ENCODE peak calls at places on chromosomes 4 and X, in six cellular contexts. V, W, E, Z, N and J are unnamed samples.
A peak's percentile ranks its signal among the peaks of the same experiment; 100 is the strongest.

GRCh38 chr4:168098257-168098717 is 6.0 kb downstream of the ANXA10 start:
- DNase-seq in E (no peak), W (no peak), V (peak; percentile 31), N (peak; percentile 62), Z (no peak), J (no peak)

GRCh38 chr4:39502034-39502658 is 25.1 kb downstream of the UGDH start:
- DNase-seq in Z (no peak), V (peak; percentile 27), E (no peak), W (no peak), N (peak; percentile 87), J (no peak)

GRCh38 chrX:145292208-145292607 is 44.9 kb downstream of the SPANXN1 start:
- DNase-seq in W (no peak), E (no peak), Z (no peak), N (no peak), V (no peak), J (no peak)

GRCh38 chr4:126086041-126086440 is 771.3 kb downstream of the FAT4 start:
- DNase-seq in V (no peak), E (no peak), N (no peak), W (no peak), Z (no peak), J (no peak)

GRCh38 chr4:144584428-144584827 is 61.5 kb upstream of the HHIP start:
- DNase-seq in E (no peak), Z (no peak), W (no peak), V (no peak), N (no peak), J (no peak)

GRCh38 chrX:136847874-136848273 is 32.7 kb downstream of the RBMX start:
- DNase-seq in W (no peak), V (no peak), N (peak; percentile 73), Z (no peak), E (no peak), J (no peak)

GRCh38 chr4:88211473-88212252 is 53.2 kb upstream of the ABCG2 start:
- DNase-seq in Z (no peak), E (no peak), N (peak; percentile 46), W (no peak), V (peak; percentile 59), J (no peak)

GRCh38 chr4:176303938-176304337 is 15.8 kb upstream of the SPCS3 start:
- DNase-seq in V (no peak), W (no peak), N (no peak), E (no peak), Z (no peak), J (no peak)

GRCh38 chr4:15003441-15003890 is 1.2 kb downstream of the CPEB2 start:
- DNase-seq in E (peak; percentile 58), W (peak; percentile 80), N (peak; percentile 19), Z (peak; percentile 85), V (peak; percentile 53), J (peak; percentile 23)

GRCh38 chr4:98659106-98659592 is 738 bp upstream of the TSPAN5 start:
- DNase-seq in W (no peak), V (peak; percentile 47), E (no peak), N (peak; percentile 57), Z (no peak), J (no peak)

GRCh38 chr4:35228318-35228717 is 1016.0 kb downstream of the ARAP2 start:
- DNase-seq in N (no peak), Z (no peak), E (no peak), V (no peak), W (no peak), J (no peak)

GRCh38 chr4:37742149-37742548 is 56.0 kb upstream of the RELL1 start:
- DNase-seq in N (no peak), W (no peak), Z (no peak), E (no peak), V (no peak), J (no peak)

GRCh38 chr4:150782311-150782710 is 200.4 kb downstream of the MAB21L2 start:
- DNase-seq in V (peak; percentile 44), N (peak; percentile 7), E (no peak), W (no peak), Z (no peak), J (no peak)

GRCh38 chrX:15694968-15695451 is 30.4 kb upstream of the CLTRN start:
- DNase-seq in E (no peak), W (no peak), Z (no peak), V (no peak), N (no peak), J (no peak)

GRCh38 chr4:7192252-7193039 is at the start of gene SORCS2:
- DNase-seq in N (peak; percentile 39), V (peak; percentile 69), E (peak; percentile 44), Z (peak; percentile 83), W (peak; percentile 79), J (peak; percentile 62)

GRCh38 chrX:12866451-12867377 is at the start of gene TLR7:
- DNase-seq in V (no peak), Z (no peak), E (no peak), N (no peak), W (no peak), J (no peak)

GRCh38 chrX:39115166-39115565 is 313.9 kb downstream of the MID1IP1 start:
- DNase-seq in N (no peak), V (no peak), W (no peak), E (no peak), Z (no peak), J (no peak)
- H3K9me3 ChIP-seq in N (peaks cover 3% of the 10 kb centered on the region), V (no peaks in the 10 kb centered on the region), W (peaks cover 20% of the 10 kb centered on the region), E (no peaks in the 10 kb centered on the region), Z (no peaks in the 10 kb centered on the region), J (peaks cover 25% of the 10 kb centered on the region)

GRCh38 chrX:23902419-23902818 is 5.3 kb downstream of the APOO start:
- DNase-seq in Z (no peak), V (peak; percentile 75), N (peak; percentile 73), E (no peak), W (no peak), J (no peak)
- TF ChIP-seq CTCF in Z (peak; percentile 46), V (peak; percentile 32), N (peak; percentile 66), E (peak; percentile 29), W (peak; percentile 19), J (peak; percentile 55)

GRCh38 chr4:6182390-6183280 is 17.7 kb downstream of the JAKMIP1 start:
- DNase-seq in W (no peak), E (no peak), Z (no peak), N (no peak), V (no peak), J (no peak)
- H3K4me1 ChIP-seq in W (no peaks in the 10 kb centered on the region), E (no peaks in the 10 kb centered on the region), Z (no peaks in the 10 kb centered on the region), N (no peaks in the 10 kb centered on the region), V (no peaks in the 10 kb centered on the region), J (no peaks in the 10 kb centered on the region)

GRCh38 chrX:84199688-84200087 is 11.7 kb upstream of the RPS6KA6 start:
- DNase-seq in V (no peak), N (no peak), W (no peak), Z (no peak), E (no peak), J (no peak)

DNA sequence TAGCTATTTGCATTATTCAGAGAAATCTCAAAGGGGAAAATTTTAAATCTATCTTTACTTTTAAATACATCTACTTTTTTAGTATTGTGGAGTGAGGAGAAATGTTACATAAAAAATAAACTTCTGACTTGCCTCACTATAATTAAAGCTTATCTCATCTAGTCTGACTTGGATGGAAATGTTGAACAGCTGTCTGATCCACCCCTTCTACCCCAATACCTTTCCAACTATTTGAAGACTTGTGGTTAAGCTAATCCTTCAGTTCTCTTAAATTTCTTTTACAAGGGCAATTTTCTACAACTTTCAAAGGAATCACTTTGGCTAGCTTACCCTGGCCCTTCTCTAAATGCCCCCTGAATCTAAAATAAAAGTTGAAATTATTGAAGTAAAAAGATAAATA is 17.3 kb upstream of the RPS6KA6 start:
- DNase-seq in V (no peak), E (no peak), W (no peak), Z (no peak), N (no peak), J (no peak)
- H3K9me3 ChIP-seq in V (no peaks in the 10 kb centered on the region), E (no peaks in the 10 kb centered on the region), W (no peaks in the 10 kb centered on the region), Z (no peaks in the 10 kb centered on the region), N (no peaks in the 10 kb centered on the region), J (peaks cover under 1% of the 10 kb centered on the region)

GRCh38 chr4:109169160-109169559 is 133.3 kb downstream of the COL25A1 start:
- DNase-seq in E (no peak), V (peak; percentile 15), Z (no peak), W (no peak), N (peak; percentile 4), J (no peak)
- TF ChIP-seq CTCF in E (no peak), V (no peak), Z (no peak), W (no peak), N (no peak), J (no peak)

GRCh38 chr4:22848332-22848731 is 155.6 kb downstream of the GBA3 start:
- DNase-seq in W (no peak), V (no peak), Z (no peak), N (no peak), E (no peak), J (no peak)

GRCh38 chr4:22842360-22842759 is 149.6 kb downstream of the GBA3 start:
- DNase-seq in V (no peak), W (no peak), Z (no peak), N (no peak), E (no peak), J (no peak)
- H3K4me1 ChIP-seq in V (no peaks in the 10 kb centered on the region), W (no peaks in the 10 kb centered on the region), Z (no peaks in the 10 kb centered on the region), N (no peaks in the 10 kb centered on the region), E (no peaks in the 10 kb centered on the region), J (no peaks in the 10 kb centered on the region)